ENCODE peak calls at places on chromosomes 1 and 21, in six cellular contexts. One of them, this sample, is unnamed.

GRCh38 chr1:51527144-51527543 is 8.1 kb upstream of the EPS15 start:
- DNase-seq in left lung: no peak
- DNase-seq in GM12865: no peak
- DNase-seq in cardiac fibroblast: no peak
- DNase-seq in esophagus squamous epithelium: no peak
- DNase-seq in adrenal gland: no peak
- DNase-seq in this sample: no peak

GRCh38 chr1:85580046-85580411 is 532 bp upstream of the CCN1 start:
- DNase-seq in adrenal gland: no peak
- DNase-seq in cardiac fibroblast: peak
- DNase-seq in esophagus squamous epithelium: no peak
- DNase-seq in GM12865: no peak
- DNase-seq in left lung: no peak
- DNase-seq in this sample: no peak

GRCh38 chr1:53799141-53799540 is 39.0 kb downstream of the NDC1 start:
- DNase-seq in esophagus squamous epithelium: no peak
- DNase-seq in cardiac fibroblast: no peak
- DNase-seq in left lung: no peak
- DNase-seq in adrenal gland: no peak
- DNase-seq in GM12865: no peak
- DNase-seq in this sample: no peak

GRCh38 chr1:234756066-234756783 is 146.2 kb upstream of the IRF2BP2 start:
- DNase-seq in GM12865: no peak
- DNase-seq in left lung: no peak
- DNase-seq in adrenal gland: no peak
- DNase-seq in esophagus squamous epithelium: no peak
- DNase-seq in cardiac fibroblast: no peak
- DNase-seq in this sample: no peak

GRCh38 chr1:204074274-204075115 is 1.6 kb downstream of the SOX13 start:
- DNase-seq in cardiac fibroblast: peak
- DNase-seq in GM12865: no peak
- DNase-seq in adrenal gland: peak
- DNase-seq in left lung: peak
- DNase-seq in esophagus squamous epithelium: no peak
- DNase-seq in this sample: no peak

GRCh38 chr21:41784456-41785102 is 17.7 kb upstream of the RIPK4 start:
- DNase-seq in esophagus squamous epithelium: no peak
- DNase-seq in GM12865: no peak
- DNase-seq in left lung: no peak
- DNase-seq in adrenal gland: no peak
- DNase-seq in cardiac fibroblast: no peak
- DNase-seq in this sample: no peak

GRCh38 chr1:197664391-197664790 is 110.9 kb downstream of the DENND1B start:
- DNase-seq in esophagus squamous epithelium: no peak
- DNase-seq in adrenal gland: no peak
- DNase-seq in GM12865: no peak
- DNase-seq in cardiac fibroblast: no peak
- DNase-seq in left lung: no peak
- DNase-seq in this sample: no peak

GRCh38 chr21:25408666-25409065 is 198.6 kb downstream of the MRPL39 start:
- DNase-seq in adrenal gland: no peak
- DNase-seq in left lung: no peak
- DNase-seq in esophagus squamous epithelium: no peak
- DNase-seq in cardiac fibroblast: no peak
- DNase-seq in GM12865: no peak
- DNase-seq in this sample: no peak

GRCh38 chr1:52767881-52768280 is 41.6 kb downstream of the ZYG11B start:
- DNase-seq in adrenal gland: no peak
- DNase-seq in left lung: no peak
- DNase-seq in cardiac fibroblast: no peak
- DNase-seq in GM12865: no peak
- DNase-seq in esophagus squamous epithelium: no peak
- DNase-seq in this sample: no peak

GRCh38 chr1:1347663-1348419 is 1.4 kb downstream of the DVL1 start:
- DNase-seq in adrenal gland: peak
- DNase-seq in GM12865: no peak
- DNase-seq in esophagus squamous epithelium: no peak
- DNase-seq in cardiac fibroblast: no peak
- DNase-seq in left lung: peak
- DNase-seq in this sample: no peak

GRCh38 chr1:89149976-89150375 is 24.1 kb upstream of the GBP2 start:
- DNase-seq in cardiac fibroblast: no peak
- DNase-seq in left lung: no peak
- DNase-seq in GM12865: no peak
- DNase-seq in adrenal gland: no peak
- DNase-seq in esophagus squamous epithelium: no peak
- DNase-seq in this sample: no peak

GRCh38 chr1:86259390-86259789 is 102.8 kb upstream of the COL24A1 start:
- DNase-seq in left lung: no peak
- DNase-seq in cardiac fibroblast: peak
- DNase-seq in esophagus squamous epithelium: no peak
- DNase-seq in adrenal gland: no peak
- DNase-seq in GM12865: no peak
- DNase-seq in this sample: no peak

GRCh38 chr1:172746091-172746949 is 87.4 kb downstream of the FASLG start:
- DNase-seq in GM12865: peak
- DNase-seq in cardiac fibroblast: peak
- DNase-seq in adrenal gland: peak
- DNase-seq in left lung: no peak
- DNase-seq in esophagus squamous epithelium: no peak
- DNase-seq in this sample: peak

GRCh38 chr1:22969224-22969829 is 3.3 kb downstream of the LACTBL1 start:
- DNase-seq in esophagus squamous epithelium: no peak
- DNase-seq in left lung: no peak
- DNase-seq in cardiac fibroblast: peak
- DNase-seq in GM12865: no peak
- DNase-seq in adrenal gland: no peak
- DNase-seq in this sample: peak

GRCh38 chr1:94698341-94698740 is 121.8 kb upstream of the SLC44A3 start:
- DNase-seq in cardiac fibroblast: no peak
- DNase-seq in adrenal gland: no peak
- DNase-seq in left lung: no peak
- DNase-seq in esophagus squamous epithelium: no peak
- DNase-seq in GM12865: no peak
- DNase-seq in this sample: no peak

GRCh38 chr1:1616045-1616821 is 933 bp downstream of the MIB2 start:
- DNase-seq in GM12865: peak
- DNase-seq in esophagus squamous epithelium: no peak
- DNase-seq in left lung: peak
- DNase-seq in cardiac fibroblast: peak
- DNase-seq in adrenal gland: no peak
- DNase-seq in this sample: no peak

GRCh38 chr1:154320882-154321608 is at the start of gene AQP10:
- DNase-seq in adrenal gland: no peak
- DNase-seq in left lung: no peak
- DNase-seq in esophagus squamous epithelium: no peak
- DNase-seq in cardiac fibroblast: peak
- DNase-seq in GM12865: no peak
- DNase-seq in this sample: no peak

GRCh38 chr1:3504823-3505155 is 50.3 kb downstream of the ARHGEF16 start:
- DNase-seq in left lung: no peak
- DNase-seq in adrenal gland: no peak
- DNase-seq in cardiac fibroblast: peak
- DNase-seq in GM12865: no peak
- DNase-seq in esophagus squamous epithelium: no peak
- DNase-seq in this sample: no peak

GRCh38 chr1:66791621-66792610 is 9.2 kb downstream of the INSL5 start:
- DNase-seq in left lung: no peak
- DNase-seq in cardiac fibroblast: no peak
- DNase-seq in GM12865: no peak
- DNase-seq in esophagus squamous epithelium: no peak
- DNase-seq in adrenal gland: no peak
- DNase-seq in this sample: no peak

GRCh38 chr1:74856174-74856573 is 123.2 kb downstream of the TYW3 start:
- DNase-seq in GM12865: no peak
- DNase-seq in left lung: no peak
- DNase-seq in cardiac fibroblast: no peak
- DNase-seq in esophagus squamous epithelium: no peak
- DNase-seq in adrenal gland: no peak
- DNase-seq in this sample: no peak

GRCh38 chr1:74858136-74858535 is 125.2 kb downstream of the TYW3 start:
- DNase-seq in cardiac fibroblast: no peak
- DNase-seq in GM12865: peak
- DNase-seq in left lung: no peak
- DNase-seq in esophagus squamous epithelium: no peak
- DNase-seq in adrenal gland: no peak
- DNase-seq in this sample: no peak

GRCh38 chr1:74857676-74858075 is 124.7 kb downstream of the TYW3 start:
- DNase-seq in esophagus squamous epithelium: no peak
- DNase-seq in cardiac fibroblast: no peak
- DNase-seq in GM12865: no peak
- DNase-seq in adrenal gland: no peak
- DNase-seq in left lung: no peak
- DNase-seq in this sample: no peak
- TF ChIP-seq CTCF in esophagus squamous epithelium: no peak
- TF ChIP-seq CTCF in cardiac fibroblast: no peak
- TF ChIP-seq CTCF in GM12865: no peak
- TF ChIP-seq CTCF in adrenal gland: no peak
- TF ChIP-seq CTCF in left lung: no peak
- TF ChIP-seq CTCF in this sample: no peak

DNA sequence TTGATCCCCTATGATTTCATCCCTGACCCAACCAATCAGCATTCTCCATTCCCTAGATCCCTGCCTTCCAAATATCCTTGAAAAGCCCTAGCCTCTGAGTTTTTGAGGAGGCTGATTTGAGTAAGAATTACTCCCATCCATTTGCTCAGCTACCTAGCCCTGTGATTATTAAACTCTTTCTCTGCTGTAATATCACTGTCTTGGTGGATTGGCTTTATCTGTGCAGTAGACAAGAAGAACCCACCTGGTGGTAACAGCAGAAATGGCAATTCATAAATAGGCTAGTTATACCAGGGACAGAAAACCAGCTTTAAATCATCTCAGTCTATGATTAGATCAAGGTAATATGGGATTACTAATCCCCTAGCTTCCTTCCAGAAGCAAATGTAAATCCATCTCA is 13.0 kb downstream of the IL20 start:
- DNase-seq in adrenal gland: no peak
- DNase-seq in left lung: no peak
- DNase-seq in cardiac fibroblast: no peak
- DNase-seq in esophagus squamous epithelium: no peak
- DNase-seq in GM12865: no peak
- DNase-seq in this sample: no peak
- TF ChIP-seq CTCF in adrenal gland: no peak
- TF ChIP-seq CTCF in left lung: no peak
- TF ChIP-seq CTCF in cardiac fibroblast: peak
- TF ChIP-seq CTCF in esophagus squamous epithelium: no peak
- TF ChIP-seq CTCF in GM12865: no peak
- TF ChIP-seq CTCF in this sample: no peak

GRCh38 chr1:212721388-212722247 is 22.0 kb upstream of the BATF3 start:
- DNase-seq in GM12865: peak
- DNase-seq in esophagus squamous epithelium: no peak
- DNase-seq in cardiac fibroblast: peak
- DNase-seq in left lung: no peak
- DNase-seq in adrenal gland: no peak
- DNase-seq in this sample: peak

GRCh38 chr1:212722270-212722945 is 22.8 kb upstream of the BATF3 start:
- DNase-seq in adrenal gland: no peak
- DNase-seq in left lung: no peak
- DNase-seq in esophagus squamous epithelium: no peak
- DNase-seq in GM12865: no peak
- DNase-seq in cardiac fibroblast: no peak
- DNase-seq in this sample: no peak

GRCh38 chr1:212719633-212720032 is 20.0 kb upstream of the BATF3 start:
- DNase-seq in esophagus squamous epithelium: no peak
- DNase-seq in adrenal gland: no peak
- DNase-seq in GM12865: no peak
- DNase-seq in cardiac fibroblast: no peak
- DNase-seq in left lung: no peak
- DNase-seq in this sample: no peak

GRCh38 chr1:212713465-212714136 is 14.0 kb upstream of the BATF3 start:
- DNase-seq in adrenal gland: no peak
- DNase-seq in esophagus squamous epithelium: no peak
- DNase-seq in GM12865: no peak
- DNase-seq in left lung: no peak
- DNase-seq in cardiac fibroblast: no peak
- DNase-seq in this sample: no peak

GRCh38 chr1:212718499-212718898 is 18.9 kb upstream of the BATF3 start:
- DNase-seq in cardiac fibroblast: peak
- DNase-seq in esophagus squamous epithelium: no peak
- DNase-seq in GM12865: no peak
- DNase-seq in adrenal gland: no peak
- DNase-seq in left lung: no peak
- DNase-seq in this sample: no peak
- TF ChIP-seq CTCF in cardiac fibroblast: peak
- TF ChIP-seq CTCF in esophagus squamous epithelium: no peak
- TF ChIP-seq CTCF in GM12865: no peak
- TF ChIP-seq CTCF in adrenal gland: no peak
- TF ChIP-seq CTCF in left lung: no peak
- TF ChIP-seq CTCF in this sample: peak

GRCh38 chr1:61210435-61211012 is 128.2 kb downstream of the NFIA start:
- DNase-seq in esophagus squamous epithelium: no peak
- DNase-seq in left lung: no peak
- DNase-seq in GM12865: no peak
- DNase-seq in cardiac fibroblast: no peak
- DNase-seq in adrenal gland: no peak
- DNase-seq in this sample: no peak
- TF ChIP-seq CTCF in esophagus squamous epithelium: no peak
- TF ChIP-seq CTCF in left lung: no peak
- TF ChIP-seq CTCF in GM12865: no peak
- TF ChIP-seq CTCF in cardiac fibroblast: no peak
- TF ChIP-seq CTCF in adrenal gland: no peak
- TF ChIP-seq CTCF in this sample: peak